ENCODE peak calls at places on chromosome 21, in ten cellular contexts. C is neuronal stem cell; T is amniotic stem cell; L is CD8-positive, alpha-beta memory T cell; B is activated CD8-positive, alpha-beta memory T cell treated with anti-CD3 and anti-CD28 coated beads, Interleukin-2, amount 50 U/mL, for 48 hours; S is HEK293T; U is AG09319; X is DMS153; Q is mammary epithelial cell; R is stimulated activated CD4-positive, alpha-beta T cell treated with anti-CD3 and anti-CD28 coated beads, TNF-alpha, amount 100 ng/mL, for 1 hour. G is an unnamed sample.

GRCh38 chr21:39073717-39074116 is 109.5 kb downstream of the PSMG1 start:
- DNase-seq in C (no peak), T (no peak), L (no peak), B (no peak), S (no peak), U (no peak), X (no peak), Q (no peak), R (no peak), G (no peak)

GRCh38 chr21:38027901-38028300 is 111.6 kb upstream of the KCNJ6 start:
- DNase-seq in C (no peak), T (no peak), L (no peak), B (no peak), S (no peak), U (no peak), X (peak), Q (peak), R (no peak), G (no peak)

GRCh38 chr21:41369105-41369914 is 7.5 kb downstream of the MX2 start:
- DNase-seq in C (peak), T (no peak), L (peak), B (peak), S (no peak), U (no peak), X (no peak), Q (no peak), R (no peak), G (peak)

GRCh38 chr21:33152228-33153130 is 77.3 kb upstream of the IFNAR2 start:
- DNase-seq in C (no peak), T (no peak), L (no peak), B (no peak), S (no peak), U (no peak), X (no peak), Q (no peak), R (no peak), G (no peak)

GRCh38 chr21:38740131-38740530 is 65.6 kb upstream of the ETS2 start:
- DNase-seq in C (no peak), T (no peak), L (no peak), B (no peak), S (no peak), U (no peak), X (peak), Q (no peak), R (no peak), G (peak)

GRCh38 chr21:29771491-29772066 is 168.2 kb downstream of the GRIK1 start:
- DNase-seq in C (no peak), T (no peak), L (no peak), B (no peak), S (no peak), U (no peak), X (no peak), Q (peak), R (no peak), G (no peak)

GRCh38 chr21:15741510-15741909 is 11.7 kb downstream of the USP25 start:
- DNase-seq in C (no peak), T (no peak), L (no peak), B (no peak), S (no peak), U (no peak), X (no peak), Q (peak), R (no peak), G (no peak)

GRCh38 chr21:35325953-35326352 is 276.9 kb upstream of the RUNX1 start:
- DNase-seq in C (no peak), T (no peak), L (no peak), B (no peak), S (no peak), U (no peak), X (no peak), Q (no peak), R (no peak), G (no peak)

GRCh38 chr21:36513430-36513829 is 33.5 kb upstream of the CLDN14 start:
- DNase-seq in C (no peak), T (no peak), L (no peak), B (no peak), S (no peak), U (no peak), X (no peak), Q (no peak), R (no peak), G (no peak)

GRCh38 chr21:17925000-17925610 is 105.9 kb upstream of the C21orf91 start:
- DNase-seq in C (peak), T (peak), L (peak), B (no peak), S (peak), U (no peak), X (no peak), Q (peak), R (no peak), G (peak)

GRCh38 chr21:17793675-17794123 is 25.5 kb downstream of the C21orf91 start:
- DNase-seq in C (no peak), T (no peak), L (no peak), B (no peak), S (no peak), U (peak), X (no peak), Q (no peak), R (no peak), G (peak)

GRCh38 chr21:18608226-18608625 is 204.6 kb upstream of the TMPRSS15 start:
- DNase-seq in C (no peak), T (no peak), L (no peak), B (no peak), S (no peak), U (no peak), X (peak), Q (no peak), R (no peak), G (no peak)

GRCh38 chr21:42684109-42684916 is 30.9 kb downstream of the PDE9A start:
- DNase-seq in C (no peak), T (no peak), L (peak), B (peak), S (no peak), U (no peak), X (no peak), Q (no peak), R (peak), G (no peak)

GRCh38 chr21:14080764-14081096 is 130.0 kb downstream of the LIPI start:
- DNase-seq in C (peak), T (no peak), L (no peak), B (no peak), S (no peak), U (no peak), X (no peak), Q (no peak), R (no peak), G (no peak)

GRCh38 chr21:28419110-28419509 is 573.6 kb downstream of the LTN1 start:
- DNase-seq in C (no peak), T (no peak), L (no peak), B (no peak), S (no peak), U (no peak), X (no peak), Q (no peak), R (no peak), G (peak)

GRCh38 chr21:44434568-44434925 is 20.8 kb upstream of the LRRC3 start:
- DNase-seq in C (no peak), T (no peak), L (peak), B (no peak), S (no peak), U (no peak), X (no peak), Q (no peak), R (no peak), G (no peak)

GRCh38 chr21:45128613-45129226 is 54.3 kb downstream of the ADARB1 start:
- DNase-seq in C (no peak), T (peak), L (peak), B (peak), S (peak), U (peak), X (no peak), Q (peak), R (peak), G (peak)

GRCh38 chr21:45415943-45416611 is 11.1 kb downstream of the COL18A1 start:
- DNase-seq in C (no peak), T (no peak), L (peak), B (no peak), S (no peak), U (no peak), X (no peak), Q (no peak), R (no peak), G (no peak)

GRCh38 chr21:39022901-39023693 is 160.2 kb downstream of the PSMG1 start:
- DNase-seq in C (no peak), T (no peak), L (no peak), B (no peak), S (no peak), U (no peak), X (no peak), Q (no peak), R (no peak), G (peak)

GRCh38 chr21:20627594-20627993 is 370.6 kb upstream of the NCAM2 start:
- DNase-seq in C (no peak), T (no peak), L (no peak), B (no peak), S (no peak), U (no peak), X (no peak), Q (no peak), R (no peak), G (no peak)

GRCh38 chr21:42703936-42704335 is 50.5 kb downstream of the PDE9A start:
- DNase-seq in C (no peak), T (no peak), L (no peak), B (no peak), S (no peak), U (no peak), X (no peak), Q (no peak), R (no peak), G (no peak)

GRCh38 chr21:36966066-36966845 is at the start of gene HLCS:
- DNase-seq in C (peak), T (peak), L (peak), B (peak), S (peak), U (no peak), X (peak), Q (peak), R (peak), G (peak)

GRCh38 chr21:37447288-37447936 is 80.8 kb downstream of the DYRK1A start:
- DNase-seq in C (no peak), T (no peak), L (no peak), B (no peak), S (no peak), U (no peak), X (no peak), Q (no peak), R (no peak), G (no peak)

GRCh38 chr21:16597768-16598167 is 868.0 kb downstream of the USP25 start:
- DNase-seq in C (no peak), T (no peak), L (no peak), B (no peak), S (no peak), U (no peak), X (no peak), Q (no peak), R (no peak), G (no peak)

GRCh38 chr21:42421018-42421793 is 17.5 kb downstream of the UBASH3A start:
- DNase-seq in C (no peak), T (no peak), L (no peak), B (peak), S (no peak), U (no peak), X (no peak), Q (no peak), R (no peak), G (no peak)

GRCh38 chr21:31872452-31873274 is at the start of gene HUNK:
- DNase-seq in C (peak), T (peak), L (no peak), B (peak), S (peak), U (no peak), X (peak), Q (peak), R (no peak), G (peak)

GRCh38 chr21:40618216-40618615 is 228.7 kb downstream of the DSCAM start:
- DNase-seq in C (peak), T (no peak), L (no peak), B (no peak), S (no peak), U (no peak), X (no peak), Q (no peak), R (no peak), G (no peak)

G was measured in mesenchymal stem cell.